ENCODE peak calls at places on chromosomes 2 and 18, in nine cellular contexts. K, Z, M, D, R, T, V, Q and F are unnamed samples.

GRCh38 chr2:190088917-190089316 is 26.4 kb upstream of the MSTN start:
- DNase-seq in K (peak), Z (peak), M (peak), D (peak), R (peak), T (peak), V (no peak), Q (no peak), F (peak)

GRCh38 chr18:57527479-57528237 is 58.8 kb downstream of the FECH start:
- DNase-seq in K (no peak), Z (no peak), M (no peak), D (no peak), R (no peak), T (no peak), V (no peak), Q (no peak), F (no peak)

GRCh38 chr2:209619782-209620181 is 151.8 kb upstream of the UNC80 start:
- DNase-seq in K (no peak), Z (no peak), M (no peak), D (no peak), R (no peak), T (no peak), V (no peak), Q (no peak), F (no peak)

GRCh38 chr2:149490296-149490695 is 97.3 kb downstream of the MMADHC start:
- DNase-seq in K (peak), Z (no peak), M (no peak), D (peak), R (peak), T (no peak), V (no peak), Q (no peak), F (no peak)

GRCh38 chr18:26791676-26792075 is 73.8 kb downstream of the AQP4 start:
- DNase-seq in K (no peak), Z (no peak), M (no peak), D (peak), R (no peak), T (no peak), V (no peak), Q (no peak), F (no peak)

GRCh38 chr2:69616755-69617154 is 26.8 kb downstream of the AAK1 start:
- DNase-seq in K (no peak), Z (no peak), M (no peak), D (peak), R (no peak), T (no peak), V (no peak), Q (no peak), F (no peak)

GRCh38 chr18:13435596-13436333 is 217.2 kb downstream of the LDLRAD4 start:
- DNase-seq in K (peak), Z (no peak), M (no peak), D (peak), R (peak), T (peak), V (no peak), Q (no peak), F (no peak)

GRCh38 chr2:11100976-11101375 is 54.3 kb upstream of the SLC66A3 start:
- DNase-seq in K (no peak), Z (no peak), M (no peak), D (no peak), R (no peak), T (no peak), V (no peak), Q (no peak), F (no peak)

GRCh38 chr18:59139291-59139614 is 431 bp upstream of the SEC11C start:
- DNase-seq in K (peak), Z (peak), M (peak), D (peak), R (peak), T (peak), V (peak), Q (peak), F (peak)

GRCh38 chr2:17719562-17720371 is 33.8 kb downstream of the SMC6 start:
- DNase-seq in K (no peak), Z (no peak), M (peak), D (peak), R (peak), T (no peak), V (no peak), Q (no peak), F (no peak)

GRCh38 chr18:67845035-67845434 is 328.5 kb upstream of the DSEL start:
- DNase-seq in K (no peak), Z (no peak), M (no peak), D (no peak), R (peak), T (no peak), V (no peak), Q (no peak), F (no peak)
- TF ChIP-seq CTCF in K (peak), Z (no peak), M (peak), D (no peak), R (no peak), T (no peak), V (no peak), Q (no peak), F (peak)

DNA sequence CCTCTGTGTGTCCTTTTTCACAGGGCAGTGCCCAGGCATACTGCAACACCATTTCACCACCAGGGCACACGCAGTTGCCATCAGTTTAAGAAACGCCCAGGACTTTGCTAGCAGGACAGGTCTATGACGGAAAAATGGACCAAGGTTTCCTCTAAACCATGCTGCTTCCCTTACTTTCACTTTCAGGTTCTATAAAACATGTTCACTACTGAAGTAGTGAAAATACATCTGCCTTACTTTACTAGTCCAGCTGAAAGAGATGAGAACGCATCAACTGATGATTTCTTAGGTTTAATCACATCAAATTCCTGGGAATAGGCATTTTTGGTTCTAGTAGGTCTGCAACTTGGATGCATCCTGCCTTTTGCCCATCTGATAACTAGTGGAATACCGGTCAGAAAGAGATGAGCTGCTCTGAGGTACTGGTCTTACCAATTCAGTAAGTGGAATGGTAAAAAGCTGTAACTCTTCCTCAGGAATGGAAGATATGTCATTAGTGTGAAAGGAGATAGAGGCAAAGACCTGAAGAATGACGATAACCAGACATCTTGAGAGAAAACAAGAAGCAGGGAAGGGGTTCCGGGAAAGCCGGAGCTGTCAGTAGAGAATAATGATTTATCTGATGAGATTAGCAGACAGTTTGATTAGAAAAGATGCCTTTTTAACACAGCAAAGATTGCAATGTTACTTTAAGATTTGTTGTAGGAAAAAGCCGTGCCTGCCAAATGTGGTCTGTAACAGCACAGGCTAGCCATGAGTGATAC is 110.3 kb downstream of the TCF4 start:
- DNase-seq in K (no peak), Z (peak), M (peak), D (peak), R (peak), T (peak), V (no peak), Q (no peak), F (no peak)
- TF ChIP-seq CTCF in K (peak), Z (peak), M (peak), D (peak), R (peak), T (peak), V (no peak), Q (peak), F (no peak)

GRCh38 chr2:29314816-29315571 is 199.8 kb downstream of the CLIP4 start:
- DNase-seq in K (no peak), Z (peak), M (peak), D (peak), R (no peak), T (no peak), V (no peak), Q (no peak), F (peak)
- TF ChIP-seq CTCF in K (peak), Z (no peak), M (no peak), D (peak), R (no peak), T (no peak), V (no peak), Q (peak), F (no peak)

DNA sequence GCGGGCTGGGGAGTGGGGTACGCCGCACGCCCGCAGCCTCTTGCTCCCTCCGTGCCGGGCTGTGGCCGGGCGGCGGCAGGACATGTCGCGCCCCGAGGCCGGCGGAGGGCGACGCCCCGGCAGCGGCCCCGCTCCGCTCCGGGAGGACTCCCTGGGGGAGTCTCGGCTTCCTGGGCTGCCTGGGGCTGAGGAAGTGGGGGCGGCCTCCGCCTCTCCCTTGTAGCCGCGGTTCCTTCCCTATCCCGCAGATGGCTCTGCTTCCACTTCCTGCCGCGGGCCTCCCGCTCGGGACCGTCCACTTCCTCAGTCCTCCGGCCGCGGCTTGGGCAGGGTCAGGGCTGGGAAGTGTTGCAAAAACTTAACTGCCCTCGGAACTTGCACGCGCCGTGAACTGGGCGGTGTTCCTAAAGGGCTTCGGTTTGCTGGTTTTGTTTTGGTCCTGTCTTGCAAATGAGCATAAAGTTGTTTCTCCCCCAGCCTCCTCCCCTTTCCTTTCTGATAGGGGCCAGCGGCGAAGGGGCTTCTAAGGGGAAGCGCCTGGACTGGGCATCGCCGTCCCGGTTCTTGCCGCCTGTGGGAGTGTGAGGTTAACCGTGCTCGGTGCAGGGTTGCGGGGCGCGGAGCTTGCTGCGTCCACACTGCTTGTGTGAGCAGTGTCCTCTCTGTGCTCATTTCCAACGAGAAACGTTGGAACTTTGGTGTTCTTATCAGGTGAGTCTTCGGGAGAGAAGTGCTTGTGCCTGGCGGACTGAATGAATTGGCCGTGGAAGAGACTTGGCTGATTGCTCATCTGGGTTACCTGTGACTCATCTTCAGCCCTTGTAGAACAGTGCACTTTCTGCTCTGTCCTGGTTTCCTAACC is 600 bp downstream of the RALB start:
- DNase-seq in K (no peak), Z (peak), M (peak), D (peak), R (peak), T (peak), V (peak), Q (peak), F (peak)
- TF ChIP-seq CTCF in K (peak), Z (peak), M (peak), D (no peak), R (peak), T (peak), V (no peak), Q (peak), F (peak)

GRCh38 chr2:95531254-95531771 is 46.8 kb upstream of the TRIM43B start:
- DNase-seq in K (no peak), Z (no peak), M (no peak), D (peak), R (no peak), T (no peak), V (no peak), Q (no peak), F (no peak)

GRCh38 chr2:95530734-95531133 is 46.2 kb upstream of the TRIM43B start:
- DNase-seq in K (peak), Z (no peak), M (no peak), D (peak), R (peak), T (no peak), V (no peak), Q (no peak), F (no peak)

GRCh38 chr2:95524195-95524594 is 39.6 kb upstream of the TRIM43B start:
- DNase-seq in K (no peak), Z (no peak), M (no peak), D (no peak), R (no peak), T (no peak), V (no peak), Q (no peak), F (no peak)

GRCh38 chr2:95525294-95526035 is 40.9 kb upstream of the TRIM43B start:
- DNase-seq in K (no peak), Z (peak), M (no peak), D (peak), R (peak), T (peak), V (peak), Q (no peak), F (no peak)

GRCh38 chr2:95526360-95527341 is 42.1 kb upstream of the TRIM43B start:
- DNase-seq in K (peak), Z (peak), M (no peak), D (peak), R (peak), T (peak), V (peak), Q (no peak), F (no peak)
- TF ChIP-seq CTCF in K (peak), Z (no peak), M (peak), D (no peak), R (peak), T (peak), V (no peak), Q (no peak), F (no peak)

GRCh38 chr2:232887171-232887850 is 17.2 kb downstream of the SNORC start:
- DNase-seq in K (no peak), Z (no peak), M (no peak), D (no peak), R (no peak), T (no peak), V (peak), Q (peak), F (no peak)
- TF ChIP-seq CTCF in K (no peak), Z (no peak), M (peak), D (no peak), R (peak), T (no peak), V (no peak), Q (no peak), F (no peak)

DNA sequence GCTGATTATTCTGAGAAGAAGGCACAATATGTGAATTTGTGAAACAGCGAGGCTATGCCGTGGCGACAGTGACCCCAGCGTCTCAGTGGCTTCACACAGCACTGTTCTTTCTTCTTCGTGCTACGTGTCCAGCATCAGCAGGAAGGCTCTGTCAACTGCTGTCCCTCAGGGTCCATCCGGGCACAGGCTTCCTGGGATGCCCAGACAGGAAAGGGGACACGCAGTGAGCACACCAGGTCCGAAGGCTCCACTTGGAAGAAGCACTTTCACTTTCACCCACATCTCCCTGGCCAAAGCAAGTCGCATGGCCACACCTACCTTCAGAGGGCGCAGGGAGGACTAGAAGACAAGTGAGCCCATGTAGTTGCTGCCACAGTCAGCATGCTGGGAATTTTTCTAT is 47.3 kb downstream of the PTGR3 start:
- DNase-seq in K (no peak), Z (no peak), M (no peak), D (peak), R (peak), T (peak), V (no peak), Q (no peak), F (no peak)
- TF ChIP-seq CTCF in K (no peak), Z (no peak), M (no peak), D (no peak), R (no peak), T (peak), V (no peak), Q (no peak), F (no peak)